ENCODE peak calls at places on chromosomes 13 and 19, in nine cellular contexts. O is hepatic stellate cell; K is activated T-cell treated with anti-CD3 and anti-CD28 coated beads, Interleukin-2, amount 50 U/mL, for 72 hours; X is activated T-helper 1 cell treated with anti-CD3 and anti-CD28 coated beads, Interleukin-2, amount 50 U/mL, for 16 hours; D is activated effector memory CD4-positive, alpha-beta T cell treated with anti-CD3 and anti-CD28 coated beads, Interleukin-2, amount 50 U/mL, for 16 hours; W is activated CD4-positive, CD25-positive, alpha-beta regulatory T cell treated with anti-CD3 and anti-CD28 coated beads, Interleukin-2, amount 50 U/mL, for 16 hours; Z is M059J; N is esophagus squamous epithelium; C is heart right ventricle. S is an unnamed sample.

GRCh38 chr13:94705081-94705751 is 7.1 kb downstream of the SOX21 start:
- DNase-seq in O (no peak), K (no peak), X (no peak), D (no peak), W (no peak), Z (no peak), N (no peak), C (no peak), S (no peak)

GRCh38 chr13:79423801-79424642 is 18.0 kb upstream of the RBM26 start:
- DNase-seq in O (peak; percentile 19), K (no peak), X (no peak), D (no peak), W (no peak), Z (peak; percentile 34), N (no peak), C (no peak), S (no peak)

GRCh38 chr19:5563941-5564612 is 3.7 kb downstream of the TINCR start:
- DNase-seq in O (no peak), K (no peak), X (no peak), D (no peak), W (no peak), Z (peak; percentile 91), N (no peak), C (no peak), S (no peak)

GRCh38 chr13:113650731-113651148 is 7.3 kb downstream of the ATP4B start:
- DNase-seq in O (no peak), K (no peak), X (no peak), D (no peak), W (no peak), Z (no peak), N (no peak), C (no peak), S (no peak)

GRCh38 chr19:38769635-38770211 is 3.6 kb downstream of the LGALS7 start:
- DNase-seq in O (peak; percentile 70), K (peak; percentile 98), X (peak; percentile 91), D (peak; percentile 97), W (peak; percentile 79), Z (no peak), N (peak; percentile 76), C (peak; percentile 91), S (peak; percentile 96)

GRCh38 chr13:111614613-111615012 is 294.2 kb downstream of the TEX29 start:
- DNase-seq in O (no peak), K (no peak), X (no peak), D (no peak), W (no peak), Z (no peak), N (no peak), C (no peak), S (no peak)

GRCh38 chr13:53341144-53341510 is 312.5 kb downstream of the OLFM4 start:
- DNase-seq in O (no peak), K (no peak), X (no peak), D (no peak), W (no peak), Z (no peak), N (no peak), C (no peak), S (no peak)

GRCh38 chr19:4149518-4150288 is 3.7 kb upstream of the CREB3L3 start:
- DNase-seq in O (no peak), K (no peak), X (no peak), D (no peak), W (no peak), Z (no peak), N (no peak), C (no peak), S (no peak)

GRCh38 chr13:23813635-23814034 is 75.6 kb downstream of the MIPEP start:
- DNase-seq in O (no peak), K (no peak), X (no peak), D (no peak), W (no peak), Z (no peak), N (no peak), C (no peak), S (no peak)